ENCODE peak calls at places on chromosomes 12 and 14, in four cellular contexts. A is tibial artery, F is uterus, W is upper lobe of right lung. M is an unnamed sample.

GRCh38 chr12:116710367-116710766 is 27.5 kb downstream of the SPRING1 start:
- DNase-seq in A (no peak), F (no peak), W (no peak), M (no peak)

GRCh38 chr14:54974773-54975414 is 52.0 kb downstream of the WDHD1 start:
- DNase-seq in A (no peak), F (no peak), W (no peak), M (no peak)

GRCh38 chr14:45610303-45610702 is 357.3 kb upstream of the MIS18BP1 start:
- DNase-seq in A (no peak), F (no peak), W (no peak), M (no peak)

GRCh38 chr12:88893801-88894200 is 313.5 kb upstream of the KITLG start:
- DNase-seq in A (no peak), F (no peak), W (no peak), M (no peak)

GRCh38 chr14:102088012-102088792 is 1.4 kb upstream of the HSP90AA1 start:
- DNase-seq in A (peak; percentile 79), F (peak; percentile 46), W (peak; percentile 86), M (peak; percentile 83)

GRCh38 chr14:102774391-102775153 is 2.7 kb upstream of the TRAF3 start:
- DNase-seq in A (no peak), F (peak; percentile 52), W (no peak), M (no peak)

GRCh38 chr14:47392351-47392750 is 283.1 kb downstream of the MDGA2 start:
- DNase-seq in A (no peak), F (no peak), W (no peak), M (no peak)

GRCh38 chr12:122486805-122487426 is 13.8 kb downstream of the ZCCHC8 start:
- DNase-seq in A (no peak), F (no peak), W (no peak), M (no peak)

GRCh38 chr14:92310776-92311375 is 12.1 kb upstream of the SLC24A4 start:
- DNase-seq in A (no peak), F (no peak), W (no peak), M (no peak)

GRCh38 chr14:59283380-59283779 is 94.9 kb downstream of the DAAM1 start:
- DNase-seq in A (no peak), F (no peak), W (no peak), M (no peak)

GRCh38 chr12:726281-727140 is 25.9 kb upstream of the WNK1 start:
- DNase-seq in A (no peak), F (no peak), W (no peak), M (no peak)

DNA sequence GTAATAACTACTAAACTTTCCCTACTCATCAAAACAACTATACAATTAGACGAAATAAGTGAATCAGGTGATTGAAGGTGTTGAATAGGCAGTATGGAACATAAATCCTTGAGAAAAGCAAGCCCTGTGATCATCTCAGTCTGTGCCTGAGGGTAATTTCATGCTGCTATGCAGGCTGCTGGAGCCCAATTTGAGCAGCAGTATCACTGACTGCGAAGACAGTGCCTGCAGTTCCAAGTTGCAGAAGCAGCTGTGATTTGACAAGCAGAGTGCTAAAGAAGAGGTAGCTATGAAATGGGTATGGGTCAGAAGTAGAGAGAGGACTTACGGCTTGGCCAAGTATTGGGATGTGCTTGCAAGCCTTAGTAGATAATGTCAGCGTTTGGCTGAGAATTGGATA is 22.5 kb downstream of the PIK3C2G start:
- DNase-seq in A (no peak), F (peak; percentile 24), W (no peak), M (no peak)
- H3K4me3 ChIP-seq in A (no peak overlapping the region), F (no peak overlapping the region), W (no peak overlapping the region), M (no peak overlapping the region)

GRCh38 chr14:73773441-73774243 is 59.5 kb upstream of the PNMA1 start:
- DNase-seq in A (no peak), F (no peak), W (no peak), M (no peak)

GRCh38 chr14:73776194-73776537 is 62.0 kb upstream of the PNMA1 start:
- DNase-seq in A (no peak), F (no peak), W (no peak), M (no peak)

GRCh38 chr14:73775339-73776193 is 61.4 kb upstream of the PNMA1 start:
- DNase-seq in A (no peak), F (no peak), W (no peak), M (peak; percentile 44)

GRCh38 chr14:73774244-73774575 is 60.0 kb upstream of the PNMA1 start:
- DNase-seq in A (no peak), F (no peak), W (no peak), M (no peak)

GRCh38 chr14:73774671-73775070 is 60.5 kb upstream of the PNMA1 start:
- DNase-seq in A (no peak), F (no peak), W (no peak), M (no peak)
- H3K27ac ChIP-seq in A (peak overlapping the region; percentile 33), F (peak overlapping the region; percentile 50), W (peak overlapping the region; percentile 32), M (peak overlapping the region; percentile 45)

DNA sequence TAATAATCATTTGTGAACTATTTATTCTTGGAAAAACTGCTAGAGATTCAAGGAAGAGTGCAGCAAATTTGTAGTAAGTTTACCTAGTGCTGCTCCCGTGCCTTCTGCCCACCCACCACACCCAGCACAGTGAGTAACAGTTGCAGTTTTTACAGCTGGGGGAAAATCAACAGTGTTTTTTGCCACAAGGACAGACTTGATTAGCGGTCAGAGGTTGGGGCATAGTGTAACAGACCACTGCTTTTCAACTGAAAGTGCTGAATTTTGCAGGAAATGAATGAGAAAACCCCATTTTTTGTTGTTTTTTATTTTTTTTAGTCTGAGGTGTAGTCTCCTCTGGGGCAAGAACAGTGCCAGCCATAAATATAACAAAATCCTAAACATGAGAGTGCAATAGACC is 7.5 kb upstream of the KLRK1 start:
- DNase-seq in A (no peak), F (no peak), W (no peak), M (no peak)
- H3K4me3 ChIP-seq in A (no peak overlapping the region), F (no peak overlapping the region), W (no peak overlapping the region), M (no peak overlapping the region)

GRCh38 chr14:67977468-67978034 is 158.0 kb downstream of the RAD51B start:
- DNase-seq in A (no peak), F (no peak), W (no peak), M (no peak)

GRCh38 chr14:67984274-67984673 is 164.7 kb downstream of the RAD51B start:
- DNase-seq in A (no peak), F (no peak), W (no peak), M (no peak)

GRCh38 chr14:67987596-67987995 is 168.0 kb downstream of the RAD51B start:
- DNase-seq in A (no peak), F (peak; percentile 56), W (no peak), M (no peak)

GRCh38 chr14:67982711-67983608 is 163.4 kb downstream of the RAD51B start:
- DNase-seq in A (no peak), F (no peak), W (no peak), M (no peak)
- H3K27ac ChIP-seq in A (no peak overlapping the region), F (peak overlapping the region; percentile 13), W (no peak overlapping the region), M (no peak overlapping the region)

DNA sequence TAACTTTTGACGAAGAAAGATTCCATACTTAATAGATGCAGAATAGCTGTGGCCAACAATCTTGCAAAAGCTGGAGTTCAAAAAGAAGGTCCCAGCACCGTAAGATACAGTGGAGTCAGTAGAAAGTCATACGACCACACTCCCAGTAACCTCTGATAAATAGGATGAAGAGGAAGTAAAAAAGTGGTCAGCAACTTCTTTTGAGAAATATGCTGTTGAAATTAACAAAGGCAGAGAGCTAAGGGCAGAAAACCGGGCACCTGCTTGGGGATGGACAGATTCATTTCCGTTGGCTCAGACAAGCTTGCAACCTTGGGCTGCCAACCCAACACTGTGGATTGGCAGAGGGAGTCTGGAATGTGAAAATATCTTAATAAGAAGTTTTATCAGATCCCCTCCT is 40.0 kb downstream of the BTG1 start:
- DNase-seq in A (no peak), F (no peak), W (no peak), M (no peak)
- H3K4me3 ChIP-seq in A (no peak overlapping the region), F (no peak overlapping the region), W (no peak overlapping the region), M (no peak overlapping the region)

GRCh38 chr12:105352940-105353635 is 22.6 kb downstream of the C12orf75 start:
- DNase-seq in A (no peak), F (no peak), W (no peak), M (no peak)
- H3K27ac ChIP-seq in A (peak overlapping the region; percentile 43), F (peak overlapping the region; percentile 5), W (no peak overlapping the region), M (peak overlapping the region; percentile 74)

DNA sequence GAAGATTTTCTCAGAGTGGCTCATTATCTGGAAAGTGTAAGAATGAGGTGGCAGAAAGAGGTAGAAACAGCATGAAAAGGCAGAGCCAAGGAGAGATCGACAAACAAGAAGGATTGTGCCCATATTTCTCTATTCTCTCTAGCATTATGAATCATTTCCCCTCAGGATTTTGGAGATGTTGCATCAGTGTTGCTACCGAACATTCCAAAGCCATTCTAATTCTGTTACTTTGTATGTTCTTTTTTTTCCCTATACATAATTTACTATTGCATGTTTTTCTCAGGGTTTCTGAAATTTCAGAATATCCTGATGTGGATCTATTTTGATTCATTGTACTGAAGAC is 61.4 kb downstream of the KICS2 start:
- DNase-seq in A (no peak), F (no peak), W (no peak), M (no peak)
- H3K4me3 ChIP-seq in A (no peak overlapping the region), F (no peak overlapping the region), W (no peak overlapping the region), M (no peak overlapping the region)

DNA sequence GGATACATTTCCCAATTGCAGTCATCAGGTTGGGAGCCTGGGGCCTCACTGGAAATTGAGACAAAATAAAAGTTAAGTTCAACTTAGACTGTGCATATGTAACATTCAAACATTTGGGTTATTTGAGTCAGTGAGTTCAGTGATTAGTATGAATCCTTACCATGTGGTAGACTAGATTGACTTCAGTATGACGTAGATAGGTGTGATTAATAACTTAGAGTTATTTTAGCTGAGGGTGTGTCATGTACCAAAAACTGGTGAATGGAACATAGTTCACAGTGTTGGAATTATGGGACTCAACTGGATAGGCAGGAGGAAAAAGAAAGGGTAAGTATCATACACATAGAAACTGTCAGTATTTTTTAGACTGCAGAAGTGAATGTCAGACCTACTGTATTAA is 7.9 kb upstream of the SSTR1 start:
- DNase-seq in A (no peak), F (no peak), W (no peak), M (no peak)
- H3K27ac ChIP-seq in A (no peak overlapping the region), F (no peak overlapping the region), W (no peak overlapping the region), M (no peak overlapping the region)

DNA sequence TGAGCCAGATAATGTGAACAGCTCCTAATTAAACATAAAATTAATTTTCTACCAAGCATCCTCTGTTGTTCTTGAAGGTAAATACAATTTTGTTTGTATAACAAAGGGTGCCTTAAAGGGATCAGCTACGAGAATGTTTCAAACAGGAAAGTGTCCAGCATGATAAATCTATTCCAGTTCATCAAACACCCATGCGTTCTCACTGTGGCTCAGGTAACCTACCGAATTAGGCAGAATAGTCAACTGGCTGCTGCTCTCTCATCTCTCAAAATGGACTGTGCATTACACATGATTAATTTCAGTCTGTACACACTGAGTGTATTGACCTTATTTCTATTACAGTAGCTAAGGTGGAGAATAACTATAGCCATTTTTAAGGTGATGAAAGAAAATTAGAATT is 127.5 kb upstream of the RMST start:
- DNase-seq in A (no peak), F (no peak), W (no peak), M (no peak)
- H3K4me3 ChIP-seq in A (no peak overlapping the region), F (no peak overlapping the region), W (no peak overlapping the region), M (no peak overlapping the region)

GRCh38 chr12:124529595-124530276 is 37.7 kb downstream of the NCOR2 start:
- DNase-seq in A (no peak), F (no peak), W (no peak), M (no peak)

GRCh38 chr12:124531281-124531745 is 36.1 kb downstream of the NCOR2 start:
- DNase-seq in A (no peak), F (no peak), W (no peak), M (peak; percentile 35)

GRCh38 chr12:124532331-124532750 is 35.1 kb downstream of the NCOR2 start:
- DNase-seq in A (no peak), F (no peak), W (no peak), M (no peak)

GRCh38 chr12:124531906-124532305 is 35.5 kb downstream of the NCOR2 start:
- DNase-seq in A (no peak), F (no peak), W (no peak), M (no peak)

GRCh38 chr12:124530637-124531263 is 36.7 kb downstream of the NCOR2 start:
- DNase-seq in A (no peak), F (no peak), W (no peak), M (no peak)
- H3K27ac ChIP-seq in A (no peak overlapping the region), F (peak overlapping the region; percentile 52), W (no peak overlapping the region), M (no peak overlapping the region)